ENCODE peak calls at places on chromosomes 12 and 14, in eight cellular contexts. H is ascending aorta; D is effector memory CD4-positive, alpha-beta T cell; I is breast epithelium; G is hepatocyte; T is gastrocnemius medialis; B is MM.1S; W is thoracic aorta. Q is an unnamed sample. For H3K4me1, H3K27me3 and H3K36me3, the result is how much of the 10 kb centered on the place peaks cover.

GRCh38 chr12:54795664-54796063 is 58.7 kb upstream of the MUCL1 start:
- DNase-seq in B (no peak), H (no peak), I (no peak), W (no peak), T (no peak), D (no peak), G (no peak), Q (no peak)

GRCh38 chr12:42299392-42300308 is 26.2 kb downstream of the ZCRB1 start:
- DNase-seq in D (no peak), W (no peak), T (no peak), H (no peak), B (peak), I (no peak), G (no peak), Q (peak)

GRCh38 chr14:50087350-50088116 is 28.8 kb downstream of the VCPKMT start:
- DNase-seq in T (no peak), D (no peak), B (peak), H (no peak), I (no peak), G (no peak), W (no peak), Q (no peak)

GRCh38 chr12:29725587-29726320 is 58.0 kb downstream of the TMTC1 start:
- DNase-seq in D (no peak), W (peak), B (no peak), I (no peak), G (peak), T (peak), H (peak), Q (no peak)

GRCh38 chr14:23056257-23056955 is 914 bp downstream of the CDH24 start:
- DNase-seq in B (peak), D (peak), T (peak), H (peak), I (no peak), W (no peak), G (peak), Q (peak)

GRCh38 chr12:47818701-47819543 is 781 bp downstream of the HDAC7 start:
- DNase-seq in B (peak), W (no peak), G (peak), D (no peak), I (no peak), H (peak), T (no peak), Q (peak)

GRCh38 chr14:100434911-100435455 is 111.8 kb downstream of the SLC25A47 start:
- DNase-seq in D (no peak), W (no peak), B (no peak), H (no peak), I (no peak), G (no peak), T (no peak), Q (no peak)

GRCh38 chr12:79288946-79289345 is 401.8 kb downstream of the PAWR start:
- DNase-seq in G (no peak), D (no peak), W (no peak), I (no peak), H (no peak), T (no peak), B (no peak), Q (no peak)

GRCh38 chr14:79820866-79821535 is 390.3 kb downstream of the DIO2 start:
- DNase-seq in B (no peak), H (no peak), D (no peak), W (no peak), I (no peak), T (no peak), G (no peak), Q (no peak)

GRCh38 chr12:123142948-123143752 is 7.7 kb downstream of the PITPNM2 start:
- DNase-seq in G (peak), W (no peak), H (peak), I (no peak), D (no peak), T (no peak), B (no peak), Q (no peak)

GRCh38 chr12:80627773-80628172 is 79.7 kb upstream of the MYF6 start:
- DNase-seq in W (no peak), B (no peak), G (no peak), D (no peak), I (no peak), T (no peak), H (no peak), Q (no peak)

GRCh38 chr14:104517867-104518266 is 61.7 kb upstream of the C14orf180 start:
- DNase-seq in H (peak), I (no peak), W (no peak), G (no peak), B (no peak), T (no peak), D (no peak), Q (no peak)

GRCh38 chr14:104440297-104440956 is 139.1 kb upstream of the C14orf180 start:
- DNase-seq in T (no peak), D (no peak), I (no peak), B (no peak), G (no peak), W (no peak), H (no peak), Q (no peak)

GRCh38 chr14:33062881-33063280 is 124.2 kb downstream of the NPAS3 start:
- DNase-seq in D (no peak), B (no peak), G (no peak), T (no peak), W (no peak), H (no peak), I (no peak), Q (no peak)

GRCh38 chr12:132576701-132577100 is 33.7 kb downstream of the LRCOL1 start:
- DNase-seq in I (no peak), W (no peak), T (no peak), B (no peak), G (no peak), H (no peak), D (no peak), Q (no peak)

GRCh38 chr14:38867561-38868150 is 235.4 kb downstream of the SEC23A start:
- DNase-seq in H (peak), W (peak), B (peak), T (peak), D (peak), I (peak), G (peak), Q (peak)

GRCh38 chr12:32264995-32265394 is 134.4 kb upstream of the FGD4 start:
- DNase-seq in I (no peak), W (no peak), T (no peak), D (no peak), H (no peak), G (peak), B (peak), Q (no peak)

GRCh38 chr12:48003226-48004038 is 844 bp downstream of the COL2A1 start:
- DNase-seq in H (no peak), G (no peak), W (no peak), B (no peak), I (no peak), T (no peak), D (no peak), Q (no peak)

GRCh38 chr12:89702503-89702902 is 6.1 kb downstream of the ATP2B1 start:
- DNase-seq in B (no peak), W (no peak), I (no peak), H (no peak), G (no peak), T (no peak), D (no peak), Q (no peak)

GRCh38 chr12:50220357-50221061 is 53.3 kb upstream of the CERS5 start:
- DNase-seq in W (peak), D (no peak), I (no peak), B (peak), T (no peak), G (peak), H (no peak), Q (no peak)

GRCh38 chr12:50219544-50219943 is 52.4 kb upstream of the CERS5 start:
- DNase-seq in W (no peak), B (no peak), G (no peak), H (no peak), D (no peak), I (no peak), T (no peak), Q (no peak)

GRCh38 chr12:50221228-50222008 is 54.2 kb upstream of the CERS5 start:
- DNase-seq in G (peak), B (no peak), W (no peak), H (no peak), I (no peak), T (no peak), D (no peak), Q (no peak)

GRCh38 chr12:50217202-50217601 is 50.0 kb upstream of the CERS5 start:
- DNase-seq in H (no peak), G (no peak), T (no peak), W (no peak), B (no peak), D (no peak), I (no peak), Q (no peak)

DNA sequence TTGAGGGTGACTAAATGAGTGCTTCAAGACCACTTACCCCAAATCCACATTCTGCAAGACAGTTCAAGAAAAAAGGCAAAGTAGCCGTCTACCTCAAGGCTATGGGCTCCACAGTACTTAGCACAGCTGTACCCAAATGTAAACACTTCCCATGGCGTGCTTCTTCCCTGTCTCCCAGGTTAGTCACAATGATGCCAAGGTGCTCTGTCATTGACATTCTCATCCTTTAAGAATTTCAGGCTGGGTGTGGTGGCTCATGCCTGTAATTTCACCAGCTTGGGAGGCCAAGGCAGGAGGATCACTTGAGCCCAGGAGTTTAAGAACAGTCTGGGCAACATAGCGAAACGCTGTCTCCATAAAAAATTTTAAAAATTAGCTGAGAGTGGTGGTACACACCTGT is 51.2 kb upstream of the CERS5 start:
- DNase-seq in G (no peak), D (no peak), H (no peak), I (no peak), B (no peak), T (no peak), W (no peak), Q (no peak)
- H3K4me1 ChIP-seq in G (under half), D (under half), H (under half), I (under half), B (under half), T (under half), W (under half), Q (under half)

DNA sequence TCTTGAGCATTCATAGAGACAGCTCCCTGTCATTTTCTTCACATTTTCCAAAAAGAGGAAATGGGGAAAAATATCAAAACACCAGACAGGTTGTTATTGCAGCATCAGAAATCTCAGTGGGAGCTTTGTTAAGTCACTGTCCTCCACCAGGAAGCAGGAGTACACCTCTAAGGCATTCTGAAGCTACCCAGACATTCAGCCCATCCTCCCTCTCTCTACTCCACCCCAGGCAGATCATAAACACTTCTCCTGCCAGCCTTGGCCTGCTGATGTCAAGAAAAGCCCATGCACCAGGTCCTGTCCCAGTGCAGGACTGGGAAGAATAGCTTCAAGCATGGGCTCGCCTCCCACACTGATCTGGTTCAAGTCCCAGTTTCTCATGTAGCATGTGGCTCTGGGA is 1198.4 kb downstream of the VRK1 start:
- DNase-seq in I (no peak), B (no peak), D (no peak), H (no peak), T (no peak), W (no peak), G (no peak), Q (no peak)
- H3K27me3 ChIP-seq in I (under half), B (under half), D (under half), H (under half), T (under half), W (under half), G (under half), Q (under half)

GRCh38 chr12:12975322-12976077 is 23.5 kb upstream of the GPRC5D start:
- DNase-seq in B (peak), H (peak), T (no peak), D (no peak), I (no peak), W (no peak), G (no peak), Q (no peak)

GRCh38 chr12:12974211-12974610 is 22.2 kb upstream of the GPRC5D start:
- DNase-seq in H (no peak), I (no peak), T (no peak), B (no peak), W (no peak), G (no peak), D (no peak), Q (no peak)

GRCh38 chr12:12979151-12979550 is 20.9 kb downstream of the HEBP1 start:
- DNase-seq in D (no peak), G (peak), T (no peak), H (no peak), W (no peak), B (no peak), I (no peak), Q (no peak)

GRCh38 chr12:12977231-12977630 is 22.8 kb downstream of the HEBP1 start:
- DNase-seq in D (no peak), B (no peak), I (no peak), T (no peak), W (no peak), G (no peak), H (no peak), Q (no peak)

GRCh38 chr12:12976366-12976765 is 23.7 kb downstream of the HEBP1 start:
- DNase-seq in I (no peak), D (no peak), H (peak), G (no peak), T (no peak), W (peak), B (no peak), Q (no peak)
- H3K36me3 ChIP-seq in I (under half), D (under half), H (under half), G (under half), T (under half), W (under half), B (under half), Q (under half)

GRCh38 chr12:105220150-105220928 is 15.6 kb downstream of the APPL2 start:
- DNase-seq in H (no peak), G (no peak), W (no peak), I (no peak), B (no peak), D (no peak), T (no peak), Q (no peak)
- H3K4me1 ChIP-seq in H (under half), G (under half), W (under half), I (under half), B (under half), D (under half), T (under half), Q (under half)

Q was measured in CD8-positive, alpha-beta T cell.